ENCODE peak calls at places on chromosomes 2 and 18, in five cellular contexts. A is lung microvascular endothelial cell; N is stimulated activated CD4-positive, alpha-beta T cell treated with anti-CD3 and anti-CD28 coated beads, Interleukin-2, amount 100 ng/mL, for 24 hours; O is cardiac septum; X is NCI-H1930. B is an unnamed sample.

GRCh38 chr2:101533611-101534601 is 59.0 kb upstream of the RFX8 start:
- DNase-seq in A (peak; percentile 82), N (no peak), O (no peak), X (no peak), B (peak; percentile 45)

GRCh38 chr2:139159177-139159576 is 379.0 kb upstream of the NXPH2 start:
- DNase-seq in A (no peak), N (no peak), O (no peak), X (no peak), B (no peak)

GRCh38 chr2:218805627-218806026 is 23.7 kb downstream of the CYP27A1 start:
- DNase-seq in A (no peak), N (no peak), O (no peak), X (no peak), B (peak; percentile 79)

GRCh38 chr18:14941256-14941655 is 193.3 kb downstream of the ANKRD30B start:
- DNase-seq in A (no peak), N (no peak), O (peak; percentile 73), X (no peak), B (no peak)

GRCh38 chr2:142131016-142131714 is at the start of gene LRP1B:
- DNase-seq in A (peak; percentile 26), N (no peak), O (no peak), X (no peak), B (peak; percentile 19)

GRCh38 chr2:158722266-158723105 is 72.6 kb upstream of the DAPL1 start:
- DNase-seq in A (no peak), N (no peak), O (peak; percentile 53), X (no peak), B (no peak)

GRCh38 chr18:989423-989822 is 84.8 kb downstream of the ADCYAP1 start:
- DNase-seq in A (no peak), N (no peak), O (no peak), X (no peak), B (no peak)

GRCh38 chr2:180573951-180574350 is 406.5 kb upstream of the UBE2E3 start:
- DNase-seq in A (no peak), N (no peak), O (no peak), X (no peak), B (no peak)

GRCh38 chr2:102848366-102848839 is 86.6 kb downstream of the TMEM182 start:
- DNase-seq in A (peak; percentile 2), N (no peak), O (peak; percentile 90), X (no peak), B (peak; percentile 51)

GRCh38 chr2:240143276-240143675 is 2.8 kb upstream of the OTOS start:
- DNase-seq in A (no peak), N (no peak), O (no peak), X (no peak), B (no peak)

GRCh38 chr2:62760555-62760954 is 55.0 kb downstream of the EHBP1 start:
- DNase-seq in A (no peak), N (no peak), O (no peak), X (no peak), B (peak; percentile 11)